ENCODE peak calls at places on chromosomes 13 and 19, in five cellular contexts. M is fibroblast of lung, F is OCI-LY7, I is PC-9, P is neuronal stem cell. J is an unnamed sample.

GRCh38 chr13:45206340-45206739 is 5.5 kb upstream of the KCTD4 start:
- DNase-seq in M (peak; percentile 79), F (no peak), I (no peak), P (no peak), J (peak; percentile 89)

GRCh38 chr13:103133551-103133950 is 67.3 kb upstream of the SLC10A2 start:
- DNase-seq in M (no peak), F (no peak), I (no peak), P (no peak), J (no peak)

GRCh38 chr19:19595171-19595701 is 23.3 kb downstream of the PBX4 start:
- DNase-seq in M (peak; percentile 73), F (no peak), I (peak; percentile 70), P (no peak), J (peak; percentile 58)

GRCh38 chr19:12478234-12478941 is 6.2 kb downstream of the ZNF709 start:
- DNase-seq in M (no peak), F (peak; percentile 24), I (no peak), P (no peak), J (no peak)

GRCh38 chr13:43030548-43030947 is 7.2 kb downstream of the DNAJC15 start:
- DNase-seq in M (no peak), F (no peak), I (no peak), P (no peak), J (no peak)

GRCh38 chr13:28495586-28496564 is 947 bp upstream of the FLT1 start:
- DNase-seq in M (no peak), F (no peak), I (no peak), P (no peak), J (no peak)

GRCh38 chr19:41896581-41896942 is 13.6 kb downstream of the ARHGEF1 start:
- DNase-seq in M (no peak), F (no peak), I (no peak), P (no peak), J (no peak)

GRCh38 chr13:24675806-24676570 is 4.2 kb upstream of the ATP12A start:
- DNase-seq in M (no peak), F (no peak), I (no peak), P (no peak), J (no peak)

GRCh38 chr13:31050486-31051400 is 111.0 kb downstream of the HSPH1 start:
- DNase-seq in M (no peak), F (no peak), I (no peak), P (no peak), J (peak; percentile 40)

GRCh38 chr13:88144580-88144979 is 473.4 kb downstream of the SLITRK5 start:
- DNase-seq in M (no peak), F (no peak), I (no peak), P (no peak), J (no peak)

GRCh38 chr19:23345838-23346237 is 49.4 kb downstream of the ZNF91 start:
- DNase-seq in M (no peak), F (no peak), I (no peak), P (no peak), J (no peak)

GRCh38 chr13:99174533-99175100 is 26.0 kb upstream of the UBAC2 start:
- DNase-seq in M (no peak), F (no peak), I (no peak), P (no peak), J (no peak)

GRCh38 chr19:35202722-35203674 is 25.5 kb downstream of the FAM187B start:
- DNase-seq in M (no peak), F (no peak), I (no peak), P (no peak), J (no peak)

GRCh38 chr13:21511841-21512240 is 52.7 kb upstream of the ZDHHC20 start:
- DNase-seq in M (no peak), F (no peak), I (no peak), P (no peak), J (no peak)

GRCh38 chr13:40271511-40271910 is 394.9 kb downstream of the FOXO1 start:
- DNase-seq in M (no peak), F (peak; percentile 27), I (no peak), P (no peak), J (no peak)

GRCh38 chr13:89568746-89569145 is 1778.7 kb upstream of the MIR17HG start:
- DNase-seq in M (no peak), F (no peak), I (no peak), P (no peak), J (no peak)

GRCh38 chr13:101785858-101786257 is 333.4 kb downstream of the ITGBL1 start:
- DNase-seq in M (peak; percentile 27), F (peak; percentile 1), I (peak; percentile 4), P (peak; percentile 5), J (peak; percentile 24)

GRCh38 chr13:40644838-40645620 is 21.4 kb downstream of the FOXO1 start:
- DNase-seq in M (no peak), F (peak; percentile 56), I (no peak), P (no peak), J (no peak)

GRCh38 chr19:49125025-49125731 is 5.8 kb downstream of the PPFIA3 start:
- DNase-seq in M (no peak), F (no peak), I (peak; percentile 16), P (no peak), J (no peak)

GRCh38 chr19:28972144-28972543 is 240.8 kb downstream of the UQCRFS1 start:
- DNase-seq in M (no peak), F (no peak), I (no peak), P (no peak), J (no peak)

GRCh38 chr13:49759503-49759902 is 33.0 kb downstream of the KPNA3 start:
- DNase-seq in M (no peak), F (peak; percentile 53), I (no peak), P (no peak), J (no peak)

GRCh38 chr13:28161370-28161769 is 23.0 kb downstream of the PAN3 start:
- DNase-seq in M (no peak), F (no peak), I (no peak), P (no peak), J (peak; percentile 62)

GRCh38 chr19:42293539-42293938 is 8.4 kb upstream of the PRR19 start:
- DNase-seq in M (no peak), F (no peak), I (no peak), P (no peak), J (no peak)

GRCh38 chr13:22592515-22592914 is 588.3 kb upstream of the SGCG start:
- DNase-seq in M (peak; percentile 43), F (no peak), I (no peak), P (no peak), J (no peak)

GRCh38 chr19:4066682-4067395 is at the start of gene ZBTB7A:
- DNase-seq in M (peak; percentile 76), F (peak; percentile 88), I (peak; percentile 66), P (no peak), J (peak; percentile 79)

GRCh38 chr19:4067396-4068057 is 828 bp upstream of the ZBTB7A start:
- DNase-seq in M (no peak), F (peak; percentile 67), I (no peak), P (no peak), J (no peak)

GRCh38 chr19:4069331-4069959 is 2.7 kb upstream of the ZBTB7A start:
- DNase-seq in M (no peak), F (peak; percentile 38), I (no peak), P (no peak), J (no peak)

GRCh38 chr19:4066176-4066606 is 508 bp downstream of the ZBTB7A start:
- DNase-seq in M (no peak), F (no peak), I (no peak), P (no peak), J (no peak)

DNA sequence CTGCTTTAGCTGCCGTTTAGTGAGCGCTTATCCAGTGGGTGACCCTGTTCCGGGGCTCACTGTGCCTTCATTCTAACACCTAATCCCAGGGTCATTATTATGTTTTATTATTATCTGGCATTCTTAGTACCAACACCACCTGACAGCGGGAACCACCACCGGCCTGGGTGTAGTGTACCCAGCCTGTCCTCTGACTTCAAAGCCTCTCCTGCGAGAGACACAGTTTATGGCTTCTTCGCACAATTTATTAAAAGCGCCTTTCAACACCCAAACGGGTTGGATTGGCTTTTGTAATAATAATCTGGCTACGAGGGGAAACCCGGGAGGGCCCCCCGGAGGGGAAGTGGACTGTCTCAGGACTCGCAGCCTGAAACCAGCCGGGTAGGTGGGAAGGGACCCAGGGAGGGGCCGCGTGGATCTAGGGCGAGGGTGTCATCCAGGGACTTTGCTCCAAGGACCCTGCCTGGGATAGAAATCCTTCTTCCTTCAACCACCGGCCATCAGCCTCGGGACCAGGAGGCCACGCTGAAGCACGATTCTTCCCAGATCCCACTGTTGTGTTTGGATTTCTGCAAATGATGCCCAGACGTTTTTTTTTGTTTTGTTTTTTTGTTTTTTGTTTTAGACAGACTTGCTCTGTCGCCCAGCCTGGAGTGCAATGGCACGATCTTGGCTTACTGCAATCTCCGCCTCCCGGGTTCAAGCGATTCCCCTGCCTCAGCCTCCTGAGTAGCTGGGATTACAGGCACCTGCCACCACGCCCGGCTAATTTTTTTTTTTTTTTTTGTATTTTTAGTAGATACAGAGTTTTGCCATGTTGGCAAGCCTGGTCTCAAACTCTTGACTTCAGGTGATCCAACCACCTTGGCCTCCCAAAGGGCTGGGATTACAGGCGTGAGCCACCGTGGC is 1.6 kb upstream of the ZBTB7A start:
- DNase-seq in M (no peak), F (peak; percentile 26), I (no peak), P (no peak), J (no peak)
- H3K4me2 ChIP-seq in M (peak overlapping the region; percentile 59), F (peak overlapping the region; percentile 69), I (peak overlapping the region; percentile 76), P (no peak overlapping the region), J (peak overlapping the region; percentile 92)

DNA sequence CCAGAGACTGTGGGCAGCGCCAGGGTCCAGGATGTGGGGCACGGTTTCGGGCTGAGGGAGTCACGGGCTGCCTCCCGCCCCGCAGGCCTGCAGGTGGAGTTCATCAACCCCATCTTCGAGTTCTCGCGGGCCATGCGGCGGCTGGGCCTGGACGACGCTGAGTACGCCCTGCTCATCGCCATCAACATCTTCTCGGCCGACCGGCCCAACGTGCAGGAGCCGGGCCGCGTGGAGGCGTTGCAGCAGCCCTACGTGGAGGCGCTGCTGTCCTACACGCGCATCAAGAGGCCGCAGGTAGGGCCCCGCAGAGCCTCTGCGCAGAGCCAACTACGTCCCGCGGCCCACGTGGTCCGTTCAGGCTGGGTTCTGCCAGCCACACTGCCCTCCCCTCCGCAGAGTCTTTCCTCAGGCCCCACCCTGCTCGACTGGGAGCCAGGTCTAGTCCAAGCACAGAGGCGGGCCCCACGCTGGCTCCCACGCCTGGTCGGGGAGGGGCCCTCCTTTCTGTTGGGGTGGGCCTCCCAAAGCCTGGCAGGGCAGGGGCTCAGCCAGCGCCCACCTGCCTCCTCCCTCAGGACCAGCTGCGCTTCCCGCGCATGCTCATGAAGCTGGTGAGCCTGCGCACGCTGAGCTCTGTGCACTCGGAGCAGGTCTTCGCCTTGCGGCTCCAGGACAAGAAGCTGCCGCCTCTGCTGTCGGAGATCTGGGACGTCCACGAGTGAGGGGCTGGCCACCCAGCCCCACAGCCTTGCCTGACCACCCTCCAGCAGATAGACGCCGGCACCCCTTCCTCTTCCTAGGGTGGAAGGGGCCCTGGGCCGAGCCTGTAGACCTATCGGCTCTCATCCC is 2.0 kb upstream of the POLD1 start:
- DNase-seq in M (no peak), F (no peak), I (no peak), P (no peak), J (no peak)
- H3K36me3 ChIP-seq in M (peaks cover 31% of the 10 kb centered on the region), F (peaks cover 74% of the 10 kb centered on the region), I (peaks cover 28% of the 10 kb centered on the region), P (peaks cover 51% of the 10 kb centered on the region), J (peaks cover 66% of the 10 kb centered on the region)

DNA sequence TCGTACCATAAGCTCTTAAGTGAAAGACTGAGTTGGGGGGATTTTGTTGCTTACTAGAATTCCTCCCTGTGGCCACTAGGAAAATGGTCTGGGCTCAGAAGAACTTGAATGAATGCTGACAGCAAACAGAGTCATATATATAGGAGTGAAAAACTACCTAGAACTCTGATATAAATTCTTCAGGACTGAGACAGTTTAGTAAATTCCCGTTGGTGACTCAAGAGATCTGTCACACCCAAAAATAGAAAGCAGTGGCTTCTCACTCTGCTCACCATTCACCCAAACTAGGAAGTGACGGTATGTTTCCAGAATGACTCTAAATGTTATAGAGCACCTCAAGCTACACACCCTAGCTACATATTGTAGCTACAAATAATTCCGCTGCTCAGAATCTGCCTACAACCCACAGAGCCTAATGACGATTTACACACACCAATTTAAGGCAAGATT is 116.2 kb downstream of the TBC1D4 start:
- DNase-seq in M (peak; percentile 52), F (peak; percentile 17), I (peak; percentile 27), P (no peak), J (peak; percentile 86)
- H3K4me2 ChIP-seq in M (peak overlapping the region; percentile 83), F (peak overlapping the region; percentile 52), I (peak overlapping the region; percentile 46), P (no peak overlapping the region), J (peak overlapping the region; percentile 0)

GRCh38 chr19:1421218-1421957 is 14.0 kb downstream of the DAZAP1 start:
- DNase-seq in M (no peak), F (no peak), I (no peak), P (no peak), J (no peak)
- H3K36me3 ChIP-seq in M (peaks cover 67% of the 10 kb centered on the region), F (peaks cover 94% of the 10 kb centered on the region), I (no peaks in the 10 kb centered on the region), P (peaks cover 48% of the 10 kb centered on the region), J (peaks cover 96% of the 10 kb centered on the region)

J was measured in mesenchymal stem cell.